ENCODE peak calls at places on chromosome 3, in nine cellular contexts. One of them, this sample, is unnamed.

GRCh38 chr3:46862689-46863020 is 589 bp downstream of the MYL3 start:
- DNase-seq in spleen: peak; percentile 41
- DNase-seq in ovary: peak; percentile 21
- DNase-seq in adrenal gland: no peak
- DNase-seq in heart left ventricle: no peak
- DNase-seq in A549: no peak
- DNase-seq in HepG2: no peak
- DNase-seq in gastrocnemius medialis: no peak
- DNase-seq in suprapubic skin: peak; percentile 45
- DNase-seq in this sample: peak; percentile 8

GRCh38 chr3:176595307-176595706 is 602.0 kb downstream of the TBL1XR1 start:
- DNase-seq in HepG2: no peak
- DNase-seq in spleen: no peak
- DNase-seq in suprapubic skin: no peak
- DNase-seq in A549: no peak
- DNase-seq in heart left ventricle: no peak
- DNase-seq in ovary: no peak
- DNase-seq in gastrocnemius medialis: no peak
- DNase-seq in adrenal gland: no peak
- DNase-seq in this sample: no peak

GRCh38 chr3:57787867-57788623 is 31.9 kb downstream of the SLMAP start:
- DNase-seq in suprapubic skin: no peak
- DNase-seq in heart left ventricle: no peak
- DNase-seq in HepG2: no peak
- DNase-seq in adrenal gland: no peak
- DNase-seq in A549: no peak
- DNase-seq in ovary: no peak
- DNase-seq in gastrocnemius medialis: no peak
- DNase-seq in spleen: no peak
- DNase-seq in this sample: no peak

GRCh38 chr3:44762170-44762677 is 630 bp downstream of the KIF15 start:
- DNase-seq in adrenal gland: no peak
- DNase-seq in heart left ventricle: no peak
- DNase-seq in A549: no peak
- DNase-seq in HepG2: no peak
- DNase-seq in ovary: no peak
- DNase-seq in spleen: no peak
- DNase-seq in gastrocnemius medialis: no peak
- DNase-seq in suprapubic skin: no peak
- DNase-seq in this sample: no peak

GRCh38 chr3:138203938-138204337 is 16.8 kb downstream of the ARMC8 start:
- DNase-seq in gastrocnemius medialis: peak; percentile 10
- DNase-seq in suprapubic skin: no peak
- DNase-seq in HepG2: no peak
- DNase-seq in ovary: no peak
- DNase-seq in spleen: no peak
- DNase-seq in heart left ventricle: no peak
- DNase-seq in A549: no peak
- DNase-seq in adrenal gland: no peak
- DNase-seq in this sample: no peak

GRCh38 chr3:1195922-1196321 is 103.1 kb downstream of the CNTN6 start:
- DNase-seq in adrenal gland: peak; percentile 73
- DNase-seq in heart left ventricle: no peak
- DNase-seq in A549: no peak
- DNase-seq in spleen: no peak
- DNase-seq in HepG2: no peak
- DNase-seq in ovary: no peak
- DNase-seq in gastrocnemius medialis: no peak
- DNase-seq in suprapubic skin: no peak
- DNase-seq in this sample: no peak

GRCh38 chr3:71585126-71585525 is 1.6 kb upstream of the FOXP1 start:
- DNase-seq in HepG2: no peak
- DNase-seq in suprapubic skin: no peak
- DNase-seq in spleen: no peak
- DNase-seq in adrenal gland: peak; percentile 13
- DNase-seq in heart left ventricle: no peak
- DNase-seq in A549: no peak
- DNase-seq in ovary: no peak
- DNase-seq in gastrocnemius medialis: no peak
- DNase-seq in this sample: no peak

GRCh38 chr3:36969540-36970432 is 23.1 kb downstream of the EPM2AIP1 start:
- DNase-seq in adrenal gland: peak; percentile 68
- DNase-seq in ovary: no peak
- DNase-seq in gastrocnemius medialis: no peak
- DNase-seq in heart left ventricle: peak; percentile 25
- DNase-seq in HepG2: peak; percentile 73
- DNase-seq in spleen: no peak
- DNase-seq in A549: no peak
- DNase-seq in suprapubic skin: no peak
- DNase-seq in this sample: no peak

GRCh38 chr3:71601811-71602210 is 18.3 kb upstream of the FOXP1 start:
- DNase-seq in adrenal gland: no peak
- DNase-seq in heart left ventricle: no peak
- DNase-seq in spleen: no peak
- DNase-seq in gastrocnemius medialis: no peak
- DNase-seq in ovary: no peak
- DNase-seq in suprapubic skin: no peak
- DNase-seq in HepG2: no peak
- DNase-seq in A549: no peak
- DNase-seq in this sample: no peak

GRCh38 chr3:101995371-101996046 is 146.2 kb downstream of the NFKBIZ start:
- DNase-seq in HepG2: no peak
- DNase-seq in spleen: no peak
- DNase-seq in A549: no peak
- DNase-seq in heart left ventricle: no peak
- DNase-seq in ovary: no peak
- DNase-seq in adrenal gland: no peak
- DNase-seq in suprapubic skin: no peak
- DNase-seq in gastrocnemius medialis: no peak
- DNase-seq in this sample: no peak

GRCh38 chr3:39114456-39114855 is 7.0 kb downstream of the TTC21A start:
- DNase-seq in suprapubic skin: no peak
- DNase-seq in A549: no peak
- DNase-seq in heart left ventricle: no peak
- DNase-seq in ovary: no peak
- DNase-seq in gastrocnemius medialis: no peak
- DNase-seq in spleen: peak; percentile 48
- DNase-seq in HepG2: no peak
- DNase-seq in adrenal gland: no peak
- DNase-seq in this sample: no peak

GRCh38 chr3:29203846-29204245 is 77.0 kb upstream of the RBMS3 start:
- DNase-seq in HepG2: no peak
- DNase-seq in ovary: no peak
- DNase-seq in A549: no peak
- DNase-seq in suprapubic skin: no peak
- DNase-seq in adrenal gland: no peak
- DNase-seq in gastrocnemius medialis: no peak
- DNase-seq in heart left ventricle: no peak
- DNase-seq in spleen: no peak
- DNase-seq in this sample: no peak

GRCh38 chr3:169813757-169814517 is 1.2 kb upstream of the LRRC34 start:
- DNase-seq in HepG2: peak; percentile 33
- DNase-seq in spleen: peak; percentile 93
- DNase-seq in heart left ventricle: no peak
- DNase-seq in suprapubic skin: no peak
- DNase-seq in A549: no peak
- DNase-seq in gastrocnemius medialis: no peak
- DNase-seq in adrenal gland: peak; percentile 19
- DNase-seq in ovary: peak; percentile 39
- DNase-seq in this sample: no peak

GRCh38 chr3:13072239-13073041 is 789 bp downstream of the IQSEC1 start:
- DNase-seq in A549: no peak
- DNase-seq in ovary: no peak
- DNase-seq in suprapubic skin: no peak
- DNase-seq in heart left ventricle: peak; percentile 74
- DNase-seq in adrenal gland: peak; percentile 25
- DNase-seq in gastrocnemius medialis: peak; percentile 41
- DNase-seq in HepG2: no peak
- DNase-seq in spleen: peak; percentile 90
- DNase-seq in this sample: no peak

GRCh38 chr3:57077630-57078365 is 17.3 kb downstream of the SPATA12 start:
- DNase-seq in gastrocnemius medialis: no peak
- DNase-seq in adrenal gland: no peak
- DNase-seq in heart left ventricle: no peak
- DNase-seq in HepG2: peak; percentile 70
- DNase-seq in A549: no peak
- DNase-seq in suprapubic skin: no peak
- DNase-seq in ovary: no peak
- DNase-seq in spleen: no peak
- DNase-seq in this sample: no peak

GRCh38 chr3:127860223-127860622 is 37.9 kb upstream of the MGLL start:
- DNase-seq in HepG2: no peak
- DNase-seq in heart left ventricle: no peak
- DNase-seq in suprapubic skin: no peak
- DNase-seq in gastrocnemius medialis: no peak
- DNase-seq in spleen: no peak
- DNase-seq in ovary: no peak
- DNase-seq in A549: no peak
- DNase-seq in adrenal gland: no peak
- DNase-seq in this sample: no peak

GRCh38 chr3:127336086-127336485 is 48.2 kb upstream of the PRR20G start:
- DNase-seq in ovary: no peak
- DNase-seq in suprapubic skin: no peak
- DNase-seq in A549: no peak
- DNase-seq in spleen: no peak
- DNase-seq in heart left ventricle: no peak
- DNase-seq in adrenal gland: no peak
- DNase-seq in gastrocnemius medialis: no peak
- DNase-seq in HepG2: no peak
- DNase-seq in this sample: no peak

GRCh38 chr3:19052874-19053273 is 95.4 kb upstream of the KCNH8 start:
- DNase-seq in ovary: no peak
- DNase-seq in gastrocnemius medialis: no peak
- DNase-seq in adrenal gland: no peak
- DNase-seq in A549: no peak
- DNase-seq in HepG2: no peak
- DNase-seq in spleen: no peak
- DNase-seq in suprapubic skin: no peak
- DNase-seq in heart left ventricle: no peak
- DNase-seq in this sample: no peak

DNA sequence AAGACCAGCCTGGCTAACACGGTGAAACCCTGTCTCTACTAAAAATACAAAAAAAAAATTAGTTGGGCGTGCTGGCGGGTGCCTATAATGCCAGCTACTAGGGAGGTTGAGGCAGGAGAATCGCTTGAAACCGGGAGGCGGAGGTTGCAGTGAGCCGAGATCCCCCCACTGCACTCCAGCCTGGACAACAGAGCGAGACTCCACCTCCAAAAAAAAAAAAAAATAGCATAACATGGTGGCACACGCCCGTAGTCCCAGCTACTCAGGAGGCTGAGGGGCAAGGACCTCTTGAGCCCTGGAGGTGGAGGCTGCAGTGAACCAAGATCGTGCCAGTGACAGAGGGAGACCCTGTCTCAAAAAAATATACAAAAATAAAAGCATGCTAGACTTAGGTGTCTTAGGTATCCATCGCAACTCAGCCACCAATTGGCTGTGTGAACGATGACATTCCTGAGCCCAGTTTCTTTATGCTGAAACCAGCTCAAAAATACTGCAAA is 6.2 kb downstream of the PLCH1 start:
- DNase-seq in HepG2: no peak
- DNase-seq in heart left ventricle: no peak
- DNase-seq in A549: no peak
- DNase-seq in ovary: no peak
- DNase-seq in gastrocnemius medialis: no peak
- DNase-seq in adrenal gland: no peak
- DNase-seq in spleen: no peak
- DNase-seq in suprapubic skin: no peak
- DNase-seq in this sample: no peak
- H3K4me1 ChIP-seq in HepG2: peaks cover 46% of the 10 kb centered on the region
- H3K4me1 ChIP-seq in heart left ventricle: peaks cover 3% of the 10 kb centered on the region
- H3K4me1 ChIP-seq in A549: peaks cover 23% of the 10 kb centered on the region
- H3K4me1 ChIP-seq in ovary: no peaks in the 10 kb centered on the region
- H3K4me1 ChIP-seq in gastrocnemius medialis: no peaks in the 10 kb centered on the region
- H3K4me1 ChIP-seq in adrenal gland: no peaks in the 10 kb centered on the region
- H3K4me1 ChIP-seq in spleen: peaks cover 6% of the 10 kb centered on the region
- H3K4me1 ChIP-seq in suprapubic skin: peaks cover 6% of the 10 kb centered on the region
- H3K4me1 ChIP-seq in this sample: no peaks in the 10 kb centered on the region

GRCh38 chr3:41751597-41751996 is 210.3 kb downstream of the ULK4 start:
- DNase-seq in suprapubic skin: no peak
- DNase-seq in spleen: no peak
- DNase-seq in A549: no peak
- DNase-seq in ovary: no peak
- DNase-seq in HepG2: no peak
- DNase-seq in adrenal gland: no peak
- DNase-seq in heart left ventricle: no peak
- DNase-seq in gastrocnemius medialis: no peak
- DNase-seq in this sample: no peak
- TF ChIP-seq POLR2A in suprapubic skin: no peak
- TF ChIP-seq POLR2A in spleen: no peak
- TF ChIP-seq POLR2A in A549: no peak
- TF ChIP-seq POLR2A in ovary: no peak
- TF ChIP-seq POLR2A in HepG2: no peak
- TF ChIP-seq POLR2A in adrenal gland: no peak
- TF ChIP-seq POLR2A in heart left ventricle: no peak
- TF ChIP-seq POLR2A in gastrocnemius medialis: no peak
- TF ChIP-seq POLR2A in this sample: no peak

GRCh38 chr3:139309046-139309660 is 34.7 kb upstream of the MRPS22 start:
- DNase-seq in A549: no peak
- DNase-seq in suprapubic skin: no peak
- DNase-seq in heart left ventricle: no peak
- DNase-seq in spleen: no peak
- DNase-seq in HepG2: no peak
- DNase-seq in ovary: no peak
- DNase-seq in gastrocnemius medialis: no peak
- DNase-seq in adrenal gland: no peak
- DNase-seq in this sample: no peak
- H3K4me1 ChIP-seq in A549: peaks cover 59% of the 10 kb centered on the region
- H3K4me1 ChIP-seq in suprapubic skin: no peaks in the 10 kb centered on the region
- H3K4me1 ChIP-seq in heart left ventricle: no peaks in the 10 kb centered on the region
- H3K4me1 ChIP-seq in spleen: no peaks in the 10 kb centered on the region
- H3K4me1 ChIP-seq in HepG2: no peaks in the 10 kb centered on the region
- H3K4me1 ChIP-seq in ovary: peaks cover 4% of the 10 kb centered on the region
- H3K4me1 ChIP-seq in gastrocnemius medialis: no peaks in the 10 kb centered on the region
- H3K4me1 ChIP-seq in adrenal gland: peaks cover 11% of the 10 kb centered on the region
- H3K4me1 ChIP-seq in this sample: peaks cover 11% of the 10 kb centered on the region

DNA sequence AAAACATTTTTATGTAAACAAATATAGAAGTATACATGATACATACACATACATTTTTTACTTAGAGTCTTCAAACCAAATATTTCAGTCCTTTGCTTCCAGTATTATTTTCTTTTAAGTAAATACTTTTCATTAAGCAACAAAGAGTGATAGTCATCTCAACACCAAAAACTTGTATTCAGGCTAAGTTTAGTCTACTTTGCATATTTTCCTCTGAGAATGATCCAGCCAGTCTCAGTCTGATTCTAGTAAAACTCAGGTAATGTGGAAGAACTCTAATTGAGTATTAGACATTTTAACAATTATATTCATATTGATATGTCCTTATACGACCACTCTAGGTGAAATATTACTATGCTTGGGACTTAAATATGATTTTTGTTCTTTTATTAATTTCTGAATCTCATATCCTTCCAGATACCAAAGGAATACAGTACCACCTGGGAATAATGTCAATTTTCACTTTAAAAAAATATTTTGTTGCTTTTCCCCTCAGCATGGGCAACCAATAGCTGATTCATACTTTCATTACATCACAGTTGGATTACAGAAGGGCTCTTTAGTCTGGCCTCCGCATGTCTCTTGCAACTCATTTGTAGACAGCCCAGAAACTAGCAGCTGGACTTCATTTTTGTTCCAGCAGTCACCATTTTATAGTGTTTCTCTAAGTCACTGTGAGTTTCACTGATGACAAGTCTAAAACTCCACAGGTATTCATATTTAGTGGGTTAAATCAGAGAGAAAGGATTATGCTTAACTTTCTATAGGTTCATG is 390.4 kb downstream of the ZBTB20 start:
- DNase-seq in suprapubic skin: no peak
- DNase-seq in spleen: no peak
- DNase-seq in ovary: no peak
- DNase-seq in gastrocnemius medialis: no peak
- DNase-seq in adrenal gland: no peak
- DNase-seq in HepG2: no peak
- DNase-seq in heart left ventricle: peak; percentile 23
- DNase-seq in A549: no peak
- DNase-seq in this sample: peak; percentile 50
- TF ChIP-seq POLR2A in suprapubic skin: no peak
- TF ChIP-seq POLR2A in spleen: no peak
- TF ChIP-seq POLR2A in ovary: no peak
- TF ChIP-seq POLR2A in gastrocnemius medialis: peak; percentile 24
- TF ChIP-seq POLR2A in adrenal gland: peak; percentile 32
- TF ChIP-seq POLR2A in HepG2: no peak
- TF ChIP-seq POLR2A in heart left ventricle: no peak
- TF ChIP-seq POLR2A in A549: no peak
- TF ChIP-seq POLR2A in this sample: no peak

This sample was measured in uterus.